ENCODE peak calls at places on chromosomes 7 and 10, in seven cellular contexts. One of them, this sample, is unnamed.

GRCh38 chr10:113907166-113907565 is 52.7 kb downstream of the NHLRC2 start:
- DNase-seq in HepG2: no peak
- DNase-seq in K562: no peak
- DNase-seq in H1: no peak
- DNase-seq in GM12878: no peak
- DNase-seq in HCT116: no peak
- DNase-seq in WTC11: no peak
- DNase-seq in this sample: no peak

GRCh38 chr10:113463777-113464176 is 89.1 kb upstream of the HABP2 start:
- DNase-seq in HepG2: peak
- DNase-seq in GM12878: no peak
- DNase-seq in WTC11: no peak
- DNase-seq in K562: no peak
- DNase-seq in HCT116: no peak
- DNase-seq in H1: no peak
- DNase-seq in this sample: no peak

GRCh38 chr7:611281-611810 is 91.7 kb upstream of the PDGFA start:
- DNase-seq in WTC11: no peak
- DNase-seq in HCT116: no peak
- DNase-seq in HepG2: no peak
- DNase-seq in GM12878: no peak
- DNase-seq in H1: no peak
- DNase-seq in K562: no peak
- DNase-seq in this sample: no peak

GRCh38 chr10:130339911-130340310 is 203.7 kb downstream of the GLRX3 start:
- DNase-seq in GM12878: no peak
- DNase-seq in H1: no peak
- DNase-seq in K562: no peak
- DNase-seq in WTC11: no peak
- DNase-seq in HepG2: no peak
- DNase-seq in HCT116: no peak
- DNase-seq in this sample: no peak

GRCh38 chr10:117946525-117947070 is 100.1 kb downstream of the RAB11FIP2 start:
- DNase-seq in HCT116: peak
- DNase-seq in WTC11: no peak
- DNase-seq in GM12878: no peak
- DNase-seq in HepG2: no peak
- DNase-seq in H1: no peak
- DNase-seq in K562: no peak
- DNase-seq in this sample: no peak

GRCh38 chr7:142496545-142496991 is 238.7 kb upstream of the PRSS58 start:
- DNase-seq in K562: peak
- DNase-seq in HCT116: peak
- DNase-seq in GM12878: no peak
- DNase-seq in WTC11: no peak
- DNase-seq in H1: no peak
- DNase-seq in HepG2: peak
- DNase-seq in this sample: peak

GRCh38 chr7:70805360-70805759 is 326.6 kb upstream of the GALNT17 start:
- DNase-seq in K562: peak
- DNase-seq in GM12878: peak
- DNase-seq in H1: no peak
- DNase-seq in HepG2: no peak
- DNase-seq in HCT116: no peak
- DNase-seq in WTC11: no peak
- DNase-seq in this sample: no peak

GRCh38 chr7:26534649-26535482 is 243.2 kb downstream of the SNX10 start:
- DNase-seq in HCT116: no peak
- DNase-seq in H1: no peak
- DNase-seq in K562: no peak
- DNase-seq in WTC11: no peak
- DNase-seq in HepG2: no peak
- DNase-seq in GM12878: no peak
- DNase-seq in this sample: peak

GRCh38 chr10:124657806-124658205 is 86.4 kb downstream of the FAM53B start:
- DNase-seq in K562: no peak
- DNase-seq in HCT116: no peak
- DNase-seq in GM12878: peak
- DNase-seq in HepG2: no peak
- DNase-seq in H1: no peak
- DNase-seq in WTC11: no peak
- DNase-seq in this sample: no peak

GRCh38 chr10:87656431-87657072 is 3.1 kb upstream of the PAPSS2 start:
- DNase-seq in HCT116: no peak
- DNase-seq in HepG2: peak
- DNase-seq in K562: peak
- DNase-seq in WTC11: no peak
- DNase-seq in H1: no peak
- DNase-seq in GM12878: no peak
- DNase-seq in this sample: peak

GRCh38 chr10:93106631-93107072 is 33.0 kb downstream of the CYP26A1 start:
- DNase-seq in WTC11: no peak
- DNase-seq in HepG2: peak
- DNase-seq in HCT116: no peak
- DNase-seq in GM12878: no peak
- DNase-seq in K562: no peak
- DNase-seq in H1: no peak
- DNase-seq in this sample: no peak

GRCh38 chr10:17229016-17229716 is 1.1 kb downstream of the VIM start:
- DNase-seq in H1: no peak
- DNase-seq in HCT116: no peak
- DNase-seq in WTC11: peak
- DNase-seq in HepG2: no peak
- DNase-seq in GM12878: no peak
- DNase-seq in K562: peak
- DNase-seq in this sample: peak

GRCh38 chr7:132095111-132095765 is 481.0 kb downstream of the PLXNA4 start:
- DNase-seq in HepG2: no peak
- DNase-seq in HCT116: no peak
- DNase-seq in WTC11: no peak
- DNase-seq in GM12878: no peak
- DNase-seq in K562: no peak
- DNase-seq in H1: no peak
- DNase-seq in this sample: no peak

GRCh38 chr10:78805176-78805575 is 263.6 kb upstream of the ZMIZ1 start:
- DNase-seq in HepG2: no peak
- DNase-seq in H1: no peak
- DNase-seq in GM12878: no peak
- DNase-seq in K562: no peak
- DNase-seq in HCT116: no peak
- DNase-seq in WTC11: no peak
- DNase-seq in this sample: peak

GRCh38 chr10:18437486-18437885 is 213.9 kb downstream of the NSUN6 start:
- DNase-seq in GM12878: no peak
- DNase-seq in H1: no peak
- DNase-seq in K562: no peak
- DNase-seq in HepG2: no peak
- DNase-seq in HCT116: no peak
- DNase-seq in WTC11: no peak
- DNase-seq in this sample: no peak
- TF ChIP-seq SP1 in GM12878: no peak
- TF ChIP-seq SP1 in H1: no peak
- TF ChIP-seq SP1 in K562: no peak
- TF ChIP-seq SP1 in HepG2: no peak
- TF ChIP-seq SP1 in HCT116: no peak
- TF ChIP-seq SP1 in WTC11: no peak
- TF ChIP-seq SP1 in this sample: no peak

GRCh38 chr10:132417957-132418441 is 21.0 kb downstream of the PWWP2B start:
- DNase-seq in HepG2: no peak
- DNase-seq in H1: no peak
- DNase-seq in K562: peak
- DNase-seq in HCT116: no peak
- DNase-seq in GM12878: no peak
- DNase-seq in WTC11: no peak
- DNase-seq in this sample: no peak
- TF ChIP-seq SP1 in HepG2: no peak
- TF ChIP-seq SP1 in H1: no peak
- TF ChIP-seq SP1 in K562: no peak
- TF ChIP-seq SP1 in HCT116: no peak
- TF ChIP-seq SP1 in GM12878: no peak
- TF ChIP-seq SP1 in WTC11: no peak
- TF ChIP-seq SP1 in this sample: no peak

DNA sequence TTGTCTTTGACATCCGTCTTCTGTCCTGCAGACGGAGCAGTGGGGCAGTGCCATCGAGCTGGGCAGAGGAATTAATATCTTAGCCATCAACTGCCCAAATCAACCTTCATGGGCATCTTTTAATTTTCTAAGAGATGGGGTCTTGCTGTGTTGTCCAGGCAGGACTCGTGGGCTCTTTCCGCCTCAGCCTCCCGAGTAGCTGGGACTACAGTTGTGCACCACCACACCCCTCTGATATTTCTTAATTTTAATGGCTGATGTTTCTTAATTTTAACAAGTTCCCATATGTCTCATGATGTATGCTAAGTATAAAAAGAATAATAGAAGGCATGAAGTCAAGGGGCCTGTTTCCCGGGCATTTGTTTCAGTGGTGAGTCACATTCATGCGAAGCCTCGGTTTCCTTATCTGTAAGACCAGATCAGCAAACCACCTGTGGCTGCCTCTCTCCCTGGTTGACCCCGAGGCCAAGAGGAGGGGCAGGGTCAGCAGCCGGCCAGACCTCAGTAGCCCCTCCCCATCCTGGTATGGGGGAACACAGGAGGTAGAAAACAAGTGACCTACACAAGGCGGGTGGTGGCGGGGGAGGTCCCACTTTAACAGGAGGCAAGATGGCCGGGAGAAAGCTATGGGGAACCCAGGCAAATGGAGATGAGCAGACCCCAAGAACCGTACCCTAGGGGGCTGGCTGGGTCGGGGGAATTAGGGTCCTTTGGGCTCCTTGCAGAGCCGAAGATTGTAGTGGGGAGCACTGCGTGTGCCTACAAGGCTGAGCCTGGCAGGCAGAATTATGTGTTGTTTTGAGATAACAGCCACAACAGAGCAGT is 85.5 kb downstream of the CUX1 start:
- DNase-seq in H1: no peak
- DNase-seq in K562: peak
- DNase-seq in GM12878: no peak
- DNase-seq in WTC11: no peak
- DNase-seq in HCT116: no peak
- DNase-seq in HepG2: no peak
- DNase-seq in this sample: no peak
- TF ChIP-seq SP1 in H1: no peak
- TF ChIP-seq SP1 in K562: peak
- TF ChIP-seq SP1 in GM12878: no peak
- TF ChIP-seq SP1 in WTC11: no peak
- TF ChIP-seq SP1 in HCT116: no peak
- TF ChIP-seq SP1 in HepG2: no peak
- TF ChIP-seq SP1 in this sample: no peak

DNA sequence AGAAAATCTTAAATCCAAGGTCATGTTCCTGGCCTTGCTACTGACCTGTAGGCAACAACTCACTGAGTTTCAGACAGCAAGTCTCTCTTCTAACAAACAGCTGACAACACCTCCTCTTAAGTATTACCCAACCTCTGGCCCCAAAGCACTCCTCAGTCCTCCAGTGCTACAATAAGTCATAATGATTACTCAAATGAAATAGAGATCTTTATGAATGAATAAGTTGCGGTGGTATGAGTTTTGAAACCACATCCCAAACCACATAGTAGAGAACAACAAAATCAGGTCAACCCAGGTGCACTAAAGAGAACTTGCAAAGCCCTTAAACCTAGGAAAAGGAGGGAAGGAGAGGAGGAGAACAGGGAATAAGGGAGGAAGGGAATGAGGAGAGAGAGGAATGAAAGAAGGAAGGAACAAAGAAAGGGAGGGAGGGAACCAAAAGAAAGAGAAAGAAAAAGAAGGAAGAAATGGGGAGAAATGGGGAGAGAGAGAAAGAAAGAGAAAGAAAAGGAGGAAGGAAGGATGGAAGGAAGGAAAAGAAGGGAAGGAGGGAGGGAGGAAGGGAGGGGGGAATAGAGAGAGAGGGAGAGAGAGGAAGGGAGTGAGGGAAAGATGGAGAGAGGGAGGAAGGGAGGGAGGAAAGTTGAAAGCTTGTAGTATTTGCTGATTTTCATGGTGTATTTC is 142.8 kb upstream of the CALCR start:
- DNase-seq in H1: no peak
- DNase-seq in K562: no peak
- DNase-seq in HepG2: no peak
- DNase-seq in HCT116: no peak
- DNase-seq in WTC11: no peak
- DNase-seq in GM12878: no peak
- DNase-seq in this sample: no peak
- TF ChIP-seq SP1 in H1: no peak
- TF ChIP-seq SP1 in K562: no peak
- TF ChIP-seq SP1 in HepG2: no peak
- TF ChIP-seq SP1 in HCT116: no peak
- TF ChIP-seq SP1 in WTC11: no peak
- TF ChIP-seq SP1 in GM12878: no peak
- TF ChIP-seq SP1 in this sample: no peak

This sample was measured in HEK293T.